ENCODE peak calls at places on chromosomes 13 and 19, in nine cellular contexts. R is Peyer's patch; V is upper lobe of right lung; N is activated CD8-positive, alpha-beta T cell treated with anti-CD3 and anti-CD28 coated beads for 36 hours; C is type B pancreatic cell; J is progenitor cell of endocrine pancreas; D is stomach; H is transverse colon; T is H1. W is an unnamed sample.

GRCh38 chr13:49679244-49679643 is 12.0 kb downstream of the EBPL start:
- DNase-seq in R (no peak), V (no peak), N (peak), C (no peak), J (no peak), D (peak), H (no peak), T (no peak), W (peak)

GRCh38 chr13:84641491-84641890 is 759.2 kb upstream of the SLITRK1 start:
- DNase-seq in R (no peak), V (no peak), N (no peak), C (no peak), J (no peak), D (no peak), H (no peak), T (no peak), W (no peak)

GRCh38 chr19:32041681-32042292 is 303.6 kb upstream of the ZNF507 start:
- DNase-seq in R (no peak), V (peak), N (peak), C (no peak), J (peak), D (no peak), H (peak), T (no peak), W (no peak)

GRCh38 chr13:24053505-24054251 is 106.8 kb upstream of the SPATA13 start:
- DNase-seq in R (peak), V (no peak), N (peak), C (no peak), J (peak), D (peak), H (peak), T (peak), W (peak)

GRCh38 chr13:21998279-21998678 is 327.4 kb downstream of the FGF9 start:
- DNase-seq in R (no peak), V (no peak), N (no peak), C (no peak), J (no peak), D (no peak), H (no peak), T (no peak), W (no peak)

GRCh38 chr19:5403968-5404640 is 51.1 kb upstream of the ZNRF4 start:
- DNase-seq in R (no peak), V (peak), N (peak), C (peak), J (peak), D (peak), H (peak), T (peak), W (peak)

GRCh38 chr19:18594096-18594823 is 5.7 kb downstream of the REX1BD start:
- DNase-seq in R (peak), V (peak), N (peak), C (peak), J (peak), D (peak), H (peak), T (no peak), W (peak)

GRCh38 chr13:33017410-33017929 is 1.2 kb downstream of the KL start:
- DNase-seq in R (no peak), V (no peak), N (peak), C (no peak), J (no peak), D (peak), H (peak), T (no peak), W (peak)

GRCh38 chr19:4660181-4660791 is 9.9 kb downstream of the MYDGF start:
- DNase-seq in R (no peak), V (no peak), N (peak), C (no peak), J (no peak), D (peak), H (peak), T (no peak), W (no peak)

GRCh38 chr13:37138917-37139316 is 33.5 kb upstream of the CSNK1A1L start:
- DNase-seq in R (no peak), V (no peak), N (no peak), C (no peak), J (no peak), D (no peak), H (no peak), T (no peak), W (no peak)

GRCh38 chr13:31485651-31486051 is 253.7 kb upstream of the RXFP2 start:
- DNase-seq in R (no peak), V (no peak), N (no peak), C (no peak), J (no peak), D (no peak), H (no peak), T (no peak), W (no peak)

GRCh38 chr13:101424381-101425155 is 8.3 kb upstream of the NALCN start:
- DNase-seq in R (no peak), V (no peak), N (no peak), C (no peak), J (no peak), D (no peak), H (no peak), T (no peak), W (no peak)

GRCh38 chr13:110231348-110232047 is 75.5 kb downstream of the COL4A1 start:
- DNase-seq in R (no peak), V (no peak), N (no peak), C (no peak), J (no peak), D (no peak), H (no peak), T (no peak), W (no peak)

DNA sequence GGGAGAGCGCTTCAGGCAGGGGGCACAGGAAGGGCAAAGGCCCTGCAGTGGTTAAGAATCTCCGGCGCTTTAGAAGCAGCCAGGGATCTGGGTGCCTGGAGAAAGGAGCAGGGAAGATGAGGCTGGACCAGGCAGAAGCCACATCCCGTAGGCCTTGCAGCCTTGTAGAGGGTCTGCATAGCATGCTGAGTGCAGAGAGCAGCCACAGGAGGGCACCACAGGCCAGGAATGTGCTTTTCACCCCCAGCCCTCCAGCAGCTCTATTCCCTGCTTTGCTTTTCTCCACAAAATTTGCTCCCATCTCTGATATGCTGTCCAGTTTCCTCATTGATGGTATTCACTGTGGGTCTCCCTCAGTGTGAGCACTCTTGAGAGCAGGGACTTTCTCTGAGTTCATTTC is 5.7 kb downstream of the WDR62 start:
- DNase-seq in R (no peak), V (no peak), N (peak), C (no peak), J (no peak), D (peak), H (peak), T (no peak), W (peak)
- TF ChIP-seq CTCF in R (peak), V (peak), N (peak), C (peak), J (peak), D (no peak), H (peak), T (peak), W (peak)

DNA sequence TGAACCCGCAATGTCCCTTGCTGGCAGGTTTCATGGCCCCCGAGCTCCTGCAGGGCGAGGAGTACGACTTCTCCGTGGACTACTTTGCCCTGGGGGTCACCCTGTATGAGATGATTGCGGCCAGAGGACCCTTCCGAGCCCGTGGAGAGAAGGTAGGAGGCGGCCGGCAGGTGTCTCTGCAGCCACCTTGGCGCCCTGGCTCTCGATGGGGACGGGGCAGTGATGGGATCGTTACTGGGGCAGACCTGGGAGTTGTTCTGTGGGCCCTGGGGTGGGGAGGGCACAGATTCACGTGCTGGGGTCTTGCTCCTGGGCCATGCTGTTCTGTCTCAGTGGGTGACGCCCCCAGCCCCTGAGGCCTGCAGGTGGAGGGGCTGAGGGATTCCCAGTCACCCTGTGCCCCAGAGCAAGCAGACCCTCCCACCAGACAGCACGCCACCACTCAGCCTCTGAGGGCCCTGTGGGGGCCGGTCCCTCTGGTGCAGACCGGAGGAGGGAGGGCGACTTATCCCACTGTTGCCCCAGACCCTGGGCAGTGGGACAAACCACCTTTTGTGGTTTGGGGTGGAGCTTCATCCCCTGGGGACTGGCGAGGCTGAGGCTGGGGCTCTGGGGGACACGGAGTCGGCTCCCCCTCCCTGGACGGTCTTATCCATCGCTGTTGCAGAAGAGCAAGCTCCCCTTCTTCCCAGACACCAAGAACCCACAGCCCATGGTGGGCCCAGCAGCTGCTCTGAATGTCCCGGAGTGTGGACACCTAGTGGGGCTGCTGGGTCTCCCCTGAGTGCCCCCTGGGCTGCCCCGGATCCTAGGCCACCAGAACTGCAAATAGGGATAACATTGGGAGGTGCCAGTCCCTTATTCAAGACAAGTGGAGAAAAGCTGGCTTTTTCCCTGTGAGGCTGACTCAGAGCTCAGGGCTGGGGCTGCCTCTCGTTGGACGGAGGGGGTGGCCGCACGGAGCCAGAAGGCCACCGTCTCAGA is 27.5 kb upstream of the TMEM255B start:
- DNase-seq in R (no peak), V (peak), N (no peak), C (no peak), J (no peak), D (no peak), H (no peak), T (no peak), W (no peak)
- TF ChIP-seq CTCF in R (no peak), V (no peak), N (peak), C (no peak), J (no peak), D (no peak), H (no peak), T (no peak), W (no peak)

DNA sequence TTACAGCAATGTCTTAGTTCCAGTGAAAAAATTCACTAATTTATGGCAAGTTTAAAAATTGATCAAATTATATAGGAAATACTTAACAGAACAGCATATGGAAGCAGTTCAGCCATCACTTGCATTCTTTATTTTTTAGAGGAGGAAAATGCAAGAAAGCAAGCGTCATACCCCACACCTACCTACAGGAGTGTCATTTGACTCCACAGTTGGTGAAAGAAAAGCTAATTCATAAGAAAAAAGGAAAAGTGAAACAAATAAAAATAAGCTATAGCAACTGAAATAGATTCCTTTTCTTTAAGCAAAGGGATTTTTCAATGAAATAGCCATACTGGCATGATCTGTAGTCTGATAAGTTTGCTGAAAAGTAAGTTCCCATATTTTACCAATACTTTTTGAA is 111.0 kb downstream of the DOCK9 start:
- DNase-seq in R (no peak), V (no peak), N (no peak), C (no peak), J (no peak), D (no peak), H (no peak), T (no peak), W (no peak)
- TF ChIP-seq CTCF in R (no peak), V (no peak), N (no peak), C (peak), J (peak), D (no peak), H (no peak), T (no peak), W (no peak)

GRCh38 chr19:35748106-35749020 is at the start of gene LIN37:
- DNase-seq in R (peak), V (peak), N (peak), C (peak), J (peak), D (peak), H (peak), T (peak), W (peak)
- TF ChIP-seq CTCF in R (peak), V (no peak), N (no peak), C (peak), J (no peak), D (no peak), H (peak), T (no peak), W (no peak)

W was measured in GM13977.